ENCODE peak calls at places on chromosomes 12 and 14, in ten cellular contexts. J is tibial artery; A is CD8-positive, alpha-beta T cell; R is neuronal stem cell; T is SK-N-SH; C is colonic mucosa; K is right cardiac atrium; I is left ventricle myocardium inferior; G is Panc1; Z is RWPE2. M is an unnamed sample.

GRCh38 chr14:59320771-59321170 is 132.3 kb downstream of the DAAM1 start:
- DNase-seq in J (no peak), A (no peak), R (no peak), T (no peak), C (no peak), K (no peak), I (no peak), G (no peak), Z (no peak), M (no peak)

GRCh38 chr12:67710582-67710981 is 62.0 kb downstream of the DYRK2 start:
- DNase-seq in J (no peak), A (no peak), R (no peak), T (no peak), C (peak; percentile 92), K (no peak), I (no peak), G (no peak), Z (no peak), M (no peak)

GRCh38 chr14:96177766-96178377 is 26.8 kb upstream of the BDKRB2 start:
- DNase-seq in J (no peak), A (no peak), R (no peak), T (no peak), C (no peak), K (peak; percentile 60), I (no peak), G (no peak), Z (no peak), M (no peak)

GRCh38 chr12:123854918-123855317 is 92.8 kb downstream of the DNAH10 start:
- DNase-seq in J (no peak), A (no peak), R (no peak), T (peak; percentile 44), C (no peak), K (no peak), I (no peak), G (no peak), Z (no peak), M (peak; percentile 63)

GRCh38 chr12:111224196-111225066 is 144.5 kb downstream of the PHETA1 start:
- DNase-seq in J (no peak), A (no peak), R (no peak), T (peak; percentile 79), C (no peak), K (no peak), I (no peak), G (no peak), Z (no peak), M (no peak)

GRCh38 chr12:40093512-40093911 is 12.4 kb downstream of the SLC2A13 start:
- DNase-seq in J (no peak), A (no peak), R (no peak), T (no peak), C (no peak), K (no peak), I (no peak), G (no peak), Z (no peak), M (no peak)

GRCh38 chr12:10130042-10130441 is at the start of gene CLEC7A:
- DNase-seq in J (no peak), A (no peak), R (no peak), T (no peak), C (no peak), K (no peak), I (no peak), G (no peak), Z (no peak), M (no peak)

GRCh38 chr14:77086017-77086727 is 11.9 kb upstream of the CIPC start:
- DNase-seq in J (no peak), A (no peak), R (peak; percentile 40), T (no peak), C (no peak), K (no peak), I (no peak), G (no peak), Z (no peak), M (peak; percentile 78)

GRCh38 chr12:56872366-56872765 is 61.8 kb downstream of the SDR9C7 start:
- DNase-seq in J (no peak), A (no peak), R (no peak), T (no peak), C (no peak), K (no peak), I (no peak), G (no peak), Z (no peak), M (no peak)

GRCh38 chr12:31797230-31797872 is 68.5 kb upstream of the AMN1 start:
- DNase-seq in J (no peak), A (no peak), R (no peak), T (no peak), C (no peak), K (no peak), I (no peak), G (no peak), Z (no peak), M (no peak)

GRCh38 chr14:56666294-56666693 is 86.7 kb downstream of the TMEM260 start:
- DNase-seq in J (no peak), A (no peak), R (no peak), T (no peak), C (no peak), K (no peak), I (no peak), G (no peak), Z (no peak), M (peak; percentile 61)

GRCh38 chr14:55059333-55059732 is 7.9 kb downstream of the MAPK1IP1L start:
- DNase-seq in J (no peak), A (no peak), R (no peak), T (no peak), C (no peak), K (no peak), I (no peak), G (no peak), Z (no peak), M (no peak)

GRCh38 chr12:118984206-118984943 is 3.0 kb downstream of the SRRM4 start:
- DNase-seq in J (no peak), A (no peak), R (no peak), T (peak; percentile 64), C (no peak), K (no peak), I (no peak), G (no peak), Z (no peak), M (no peak)

GRCh38 chr12:42426733-42427132 is 100.8 kb downstream of the PPHLN1 start:
- DNase-seq in J (no peak), A (no peak), R (no peak), T (no peak), C (no peak), K (peak; percentile 59), I (no peak), G (no peak), Z (peak; percentile 58), M (peak; percentile 80)

GRCh38 chr12:128818065-128819022 is 5.4 kb downstream of the SLC15A4 start:
- DNase-seq in J (no peak), A (no peak), R (no peak), T (no peak), C (no peak), K (peak; percentile 69), I (no peak), G (no peak), Z (no peak), M (no peak)

GRCh38 chr12:128819293-128820144 is 4.2 kb downstream of the SLC15A4 start:
- DNase-seq in J (no peak), A (no peak), R (no peak), T (no peak), C (no peak), K (no peak), I (no peak), G (no peak), Z (no peak), M (peak; percentile 71)

GRCh38 chr12:128816643-128816920 is 7.2 kb downstream of the SLC15A4 start:
- DNase-seq in J (no peak), A (no peak), R (no peak), T (no peak), C (no peak), K (no peak), I (no peak), G (no peak), Z (no peak), M (no peak)

GRCh38 chr12:128815779-128816642 is 7.7 kb downstream of the SLC15A4 start:
- DNase-seq in J (no peak), A (no peak), R (no peak), T (no peak), C (no peak), K (no peak), I (no peak), G (no peak), Z (no peak), M (no peak)

GRCh38 chr12:128817115-128818015 is 6.4 kb downstream of the SLC15A4 start:
- DNase-seq in J (peak; percentile 86), A (no peak), R (no peak), T (peak; percentile 46), C (no peak), K (peak; percentile 80), I (peak; percentile 72), G (no peak), Z (no peak), M (no peak)
- H3K4me3 ChIP-seq in J (no peak overlapping the region), A (no peak overlapping the region), R (no peak overlapping the region), T (no peak overlapping the region), C (no peak overlapping the region), K (no peak overlapping the region), I (peak overlapping the region; percentile 24), G (no peak overlapping the region), Z (no peak overlapping the region), M (no peak overlapping the region)

GRCh38 chr14:69044296-69044695 is 65.2 kb upstream of the ACTN1 start:
- DNase-seq in J (no peak), A (no peak), R (no peak), T (no peak), C (no peak), K (peak; percentile 35), I (no peak), G (no peak), Z (no peak), M (no peak)
- H3K4me1 ChIP-seq in J (no peaks in the 10 kb centered on the region), A (peaks cover 5% of the 10 kb centered on the region), R (peaks cover 15% of the 10 kb centered on the region), T (peaks cover 24% of the 10 kb centered on the region), C (peaks cover 10% of the 10 kb centered on the region), K (peaks cover 38% of the 10 kb centered on the region), I (peaks cover 69% of the 10 kb centered on the region), G (no peaks in the 10 kb centered on the region), Z (peaks cover 6% of the 10 kb centered on the region), M (peaks cover 28% of the 10 kb centered on the region)

GRCh38 chr14:73645248-73645610 is 443 bp downstream of the DNAL1 start:
- DNase-seq in J (no peak), A (no peak), R (no peak), T (no peak), C (no peak), K (no peak), I (no peak), G (no peak), Z (no peak), M (no peak)
- H3K27ac ChIP-seq in J (peak overlapping the region; percentile 89), A (peak overlapping the region; percentile 61), R (no peak overlapping the region), T (peak overlapping the region; percentile 67), C (peak overlapping the region; percentile 88), K (peak overlapping the region; percentile 98), I (peak overlapping the region; percentile 94), G (peak overlapping the region; percentile 91), Z (peak overlapping the region; percentile 59), M (no peak overlapping the region)

GRCh38 chr14:84535491-84535890 is 994.5 kb upstream of the FLRT2 start:
- DNase-seq in J (no peak), A (no peak), R (no peak), T (no peak), C (no peak), K (no peak), I (no peak), G (no peak), Z (no peak), M (no peak)
- H3K4me3 ChIP-seq in J (no peak overlapping the region), A (no peak overlapping the region), R (no peak overlapping the region), T (no peak overlapping the region), C (no peak overlapping the region), K (no peak overlapping the region), I (no peak overlapping the region), G (no peak overlapping the region), Z (no peak overlapping the region), M (no peak overlapping the region)